ENCODE peak calls at places on chromosomes 4 and X, in four cellular contexts. E, S, L and O are unnamed samples.

GRCh38 chr4:183834252-183834651 is 70.9 kb upstream of the STOX2 start:
- ATAC-seq in S (no peak), L (no peak), E (no peak), O (no peak)

GRCh38 chrX:105869676-105870075 is 47.3 kb downstream of the NRK start:
- ATAC-seq in L (no peak), E (no peak), S (no peak), O (no peak)

GRCh38 chr4:3418029-3418762 is 23.6 kb upstream of the HGFAC start:
- ATAC-seq in S (no peak), E (no peak), L (no peak), O (no peak)

GRCh38 chr4:73892966-73893365 is 23.8 kb downstream of the CXCL1 start:
- ATAC-seq in L (peak; percentile 10), S (no peak), E (peak; percentile 46), O (no peak)

GRCh38 chr4:159179310-159179958 is 76.6 kb downstream of the RAPGEF2 start:
- ATAC-seq in E (no peak), S (no peak), L (peak; percentile 22), O (no peak)

GRCh38 chr4:170052919-170053318 is 26.7 kb upstream of the MFAP3L start:
- ATAC-seq in E (no peak), S (no peak), L (no peak), O (no peak)

GRCh38 chrX:120145295-120145925 is 13.0 kb upstream of the RHOXF2 start:
- ATAC-seq in E (no peak), S (no peak), L (no peak), O (no peak)

GRCh38 chrX:18961686-18962085 is 22.2 kb downstream of the PHKA2 start:
- ATAC-seq in E (peak; percentile 45), L (no peak), S (no peak), O (no peak)

GRCh38 chr4:173538148-173538902 is 8.3 kb upstream of the HAND2 start:
- ATAC-seq in E (peak; percentile 84), L (peak; percentile 80), S (peak; percentile 40), O (peak; percentile 21)